ENCODE peak calls at places on chromosomes 12 and 14, in ten cellular contexts. One of them, this sample, is unnamed.

GRCh38 chr14:46325777-46326176 is 325.8 kb downstream of the RPL10L start:
- DNase-seq in bronchial epithelial cell: no peak
- DNase-seq in neural progenitor cell: no peak
- DNase-seq in lower leg skin: no peak
- DNase-seq in HCT116: no peak
- DNase-seq in WTC11: no peak
- DNase-seq in foreskin fibroblast: no peak
- DNase-seq in neural crest cell: no peak
- DNase-seq in IMR-90: no peak
- DNase-seq in fibroblast of lung: no peak
- DNase-seq in this sample: no peak

GRCh38 chr12:93315907-93316622 is 61.7 kb upstream of the NUDT4 start:
- DNase-seq in IMR-90: peak
- DNase-seq in neural crest cell: no peak
- DNase-seq in bronchial epithelial cell: no peak
- DNase-seq in lower leg skin: no peak
- DNase-seq in foreskin fibroblast: no peak
- DNase-seq in neural progenitor cell: no peak
- DNase-seq in HCT116: no peak
- DNase-seq in fibroblast of lung: peak
- DNase-seq in WTC11: no peak
- DNase-seq in this sample: no peak

GRCh38 chr14:106500571-106500970 is 974.2 kb downstream of the TMEM121 start:
- DNase-seq in IMR-90: no peak
- DNase-seq in neural progenitor cell: no peak
- DNase-seq in foreskin fibroblast: no peak
- DNase-seq in HCT116: no peak
- DNase-seq in bronchial epithelial cell: no peak
- DNase-seq in fibroblast of lung: no peak
- DNase-seq in neural crest cell: no peak
- DNase-seq in WTC11: no peak
- DNase-seq in lower leg skin: no peak
- DNase-seq in this sample: no peak

GRCh38 chr12:40446385-40446784 is 221.6 kb downstream of the LRRK2 start:
- DNase-seq in IMR-90: peak
- DNase-seq in fibroblast of lung: no peak
- DNase-seq in lower leg skin: no peak
- DNase-seq in bronchial epithelial cell: peak
- DNase-seq in neural crest cell: no peak
- DNase-seq in WTC11: no peak
- DNase-seq in foreskin fibroblast: peak
- DNase-seq in HCT116: peak
- DNase-seq in neural progenitor cell: peak
- DNase-seq in this sample: no peak

GRCh38 chr14:20388159-20388558 is 25.1 kb downstream of the TEP1 start:
- DNase-seq in neural crest cell: no peak
- DNase-seq in neural progenitor cell: peak
- DNase-seq in bronchial epithelial cell: no peak
- DNase-seq in lower leg skin: no peak
- DNase-seq in foreskin fibroblast: no peak
- DNase-seq in IMR-90: no peak
- DNase-seq in HCT116: no peak
- DNase-seq in fibroblast of lung: no peak
- DNase-seq in WTC11: no peak
- DNase-seq in this sample: no peak

GRCh38 chr12:67137256-67137655 is 131.9 kb upstream of the CAND1 start:
- DNase-seq in neural progenitor cell: no peak
- DNase-seq in bronchial epithelial cell: peak
- DNase-seq in WTC11: no peak
- DNase-seq in fibroblast of lung: peak
- DNase-seq in lower leg skin: no peak
- DNase-seq in IMR-90: no peak
- DNase-seq in foreskin fibroblast: no peak
- DNase-seq in HCT116: no peak
- DNase-seq in neural crest cell: no peak
- DNase-seq in this sample: no peak

GRCh38 chr14:87067597-87067996 is 925.4 kb downstream of the GALC start:
- DNase-seq in WTC11: no peak
- DNase-seq in HCT116: no peak
- DNase-seq in bronchial epithelial cell: no peak
- DNase-seq in IMR-90: no peak
- DNase-seq in neural progenitor cell: no peak
- DNase-seq in neural crest cell: no peak
- DNase-seq in fibroblast of lung: no peak
- DNase-seq in foreskin fibroblast: no peak
- DNase-seq in lower leg skin: no peak
- DNase-seq in this sample: no peak

GRCh38 chr12:119988788-119989618 is at the start of gene BICDL1:
- DNase-seq in neural progenitor cell: peak
- DNase-seq in HCT116: peak
- DNase-seq in neural crest cell: peak
- DNase-seq in WTC11: peak
- DNase-seq in foreskin fibroblast: peak
- DNase-seq in lower leg skin: peak
- DNase-seq in IMR-90: peak
- DNase-seq in bronchial epithelial cell: peak
- DNase-seq in fibroblast of lung: peak
- DNase-seq in this sample: peak

GRCh38 chr14:94011795-94012194 is 14.3 kb upstream of the OTUB2 start:
- DNase-seq in foreskin fibroblast: no peak
- DNase-seq in IMR-90: no peak
- DNase-seq in lower leg skin: no peak
- DNase-seq in HCT116: no peak
- DNase-seq in fibroblast of lung: peak
- DNase-seq in neural crest cell: no peak
- DNase-seq in WTC11: no peak
- DNase-seq in bronchial epithelial cell: no peak
- DNase-seq in neural progenitor cell: no peak
- DNase-seq in this sample: no peak

GRCh38 chr14:94014375-94014774 is 11.8 kb upstream of the OTUB2 start:
- DNase-seq in neural crest cell: no peak
- DNase-seq in bronchial epithelial cell: no peak
- DNase-seq in foreskin fibroblast: no peak
- DNase-seq in WTC11: no peak
- DNase-seq in neural progenitor cell: no peak
- DNase-seq in fibroblast of lung: no peak
- DNase-seq in lower leg skin: no peak
- DNase-seq in IMR-90: no peak
- DNase-seq in HCT116: no peak
- DNase-seq in this sample: no peak

GRCh38 chr14:94018308-94018707 is 7.8 kb upstream of the OTUB2 start:
- DNase-seq in neural crest cell: no peak
- DNase-seq in foreskin fibroblast: no peak
- DNase-seq in bronchial epithelial cell: no peak
- DNase-seq in HCT116: no peak
- DNase-seq in WTC11: no peak
- DNase-seq in IMR-90: no peak
- DNase-seq in lower leg skin: no peak
- DNase-seq in neural progenitor cell: no peak
- DNase-seq in fibroblast of lung: no peak
- DNase-seq in this sample: no peak

GRCh38 chr14:94016446-94016976 is 9.6 kb upstream of the OTUB2 start:
- DNase-seq in bronchial epithelial cell: no peak
- DNase-seq in neural crest cell: no peak
- DNase-seq in lower leg skin: no peak
- DNase-seq in fibroblast of lung: no peak
- DNase-seq in HCT116: no peak
- DNase-seq in IMR-90: no peak
- DNase-seq in foreskin fibroblast: no peak
- DNase-seq in neural progenitor cell: no peak
- DNase-seq in WTC11: no peak
- DNase-seq in this sample: no peak

GRCh38 chr14:94015223-94015622 is 10.9 kb upstream of the OTUB2 start:
- DNase-seq in neural crest cell: no peak
- DNase-seq in HCT116: no peak
- DNase-seq in lower leg skin: no peak
- DNase-seq in WTC11: no peak
- DNase-seq in IMR-90: no peak
- DNase-seq in bronchial epithelial cell: no peak
- DNase-seq in foreskin fibroblast: no peak
- DNase-seq in neural progenitor cell: no peak
- DNase-seq in fibroblast of lung: no peak
- DNase-seq in this sample: no peak
- TF ChIP-seq CTCF in neural crest cell: no peak
- TF ChIP-seq CTCF in HCT116: peak
- TF ChIP-seq CTCF in lower leg skin: no peak
- TF ChIP-seq CTCF in WTC11: no peak
- TF ChIP-seq CTCF in IMR-90: no peak
- TF ChIP-seq CTCF in bronchial epithelial cell: no peak
- TF ChIP-seq CTCF in foreskin fibroblast: no peak
- TF ChIP-seq CTCF in neural progenitor cell: no peak
- TF ChIP-seq CTCF in fibroblast of lung: no peak
- TF ChIP-seq CTCF in this sample: no peak

GRCh38 chr12:79514730-79515525 is 175.8 kb downstream of the PAWR start:
- DNase-seq in fibroblast of lung: no peak
- DNase-seq in neural progenitor cell: no peak
- DNase-seq in IMR-90: peak
- DNase-seq in neural crest cell: no peak
- DNase-seq in bronchial epithelial cell: no peak
- DNase-seq in WTC11: no peak
- DNase-seq in HCT116: no peak
- DNase-seq in foreskin fibroblast: peak
- DNase-seq in lower leg skin: no peak
- DNase-seq in this sample: no peak

GRCh38 chr12:79515526-79515935 is 175.2 kb downstream of the PAWR start:
- DNase-seq in fibroblast of lung: peak
- DNase-seq in neural progenitor cell: no peak
- DNase-seq in bronchial epithelial cell: no peak
- DNase-seq in HCT116: no peak
- DNase-seq in foreskin fibroblast: no peak
- DNase-seq in WTC11: no peak
- DNase-seq in IMR-90: no peak
- DNase-seq in lower leg skin: no peak
- DNase-seq in neural crest cell: no peak
- DNase-seq in this sample: no peak

GRCh38 chr12:79517363-79517762 is 173.4 kb downstream of the PAWR start:
- DNase-seq in IMR-90: no peak
- DNase-seq in bronchial epithelial cell: no peak
- DNase-seq in foreskin fibroblast: no peak
- DNase-seq in WTC11: no peak
- DNase-seq in neural progenitor cell: no peak
- DNase-seq in fibroblast of lung: no peak
- DNase-seq in neural crest cell: no peak
- DNase-seq in lower leg skin: no peak
- DNase-seq in HCT116: no peak
- DNase-seq in this sample: no peak

GRCh38 chr12:79508622-79509021 is 182.1 kb downstream of the PAWR start:
- DNase-seq in WTC11: no peak
- DNase-seq in fibroblast of lung: no peak
- DNase-seq in bronchial epithelial cell: no peak
- DNase-seq in IMR-90: no peak
- DNase-seq in HCT116: no peak
- DNase-seq in foreskin fibroblast: no peak
- DNase-seq in neural progenitor cell: no peak
- DNase-seq in neural crest cell: no peak
- DNase-seq in lower leg skin: no peak
- DNase-seq in this sample: no peak

DNA sequence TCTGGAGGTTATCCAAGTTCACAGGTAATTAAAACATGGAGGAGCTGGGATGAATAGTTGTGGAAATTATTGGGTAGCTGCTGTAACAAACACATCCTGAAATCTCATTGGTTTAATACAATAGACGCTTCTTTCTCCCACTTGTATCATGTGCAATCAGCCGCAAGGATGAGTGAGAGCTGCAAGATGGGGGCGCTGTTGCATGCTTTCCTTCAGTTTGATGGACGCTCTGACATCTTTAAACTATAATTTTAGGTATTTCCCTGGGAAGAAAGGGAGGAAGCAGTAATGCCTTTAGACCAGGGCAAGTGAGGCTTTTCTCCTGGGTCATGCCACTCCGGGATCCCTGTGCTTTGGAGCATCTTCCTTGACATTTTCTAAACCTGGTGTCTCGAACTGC is 178.7 kb downstream of the PAWR start:
- DNase-seq in HCT116: no peak
- DNase-seq in lower leg skin: no peak
- DNase-seq in bronchial epithelial cell: no peak
- DNase-seq in fibroblast of lung: no peak
- DNase-seq in foreskin fibroblast: no peak
- DNase-seq in IMR-90: no peak
- DNase-seq in neural progenitor cell: peak
- DNase-seq in neural crest cell: no peak
- DNase-seq in WTC11: peak
- DNase-seq in this sample: no peak
- TF ChIP-seq CTCF in HCT116: peak
- TF ChIP-seq CTCF in lower leg skin: no peak
- TF ChIP-seq CTCF in bronchial epithelial cell: no peak
- TF ChIP-seq CTCF in fibroblast of lung: no peak
- TF ChIP-seq CTCF in foreskin fibroblast: no peak
- TF ChIP-seq CTCF in IMR-90: peak
- TF ChIP-seq CTCF in neural progenitor cell: peak
- TF ChIP-seq CTCF in neural crest cell: peak
- TF ChIP-seq CTCF in WTC11: peak
- TF ChIP-seq CTCF in this sample: no peak

GRCh38 chr14:96091149-96091693 is 52.1 kb downstream of the C14orf132 start:
- DNase-seq in WTC11: no peak
- DNase-seq in neural progenitor cell: no peak
- DNase-seq in lower leg skin: no peak
- DNase-seq in fibroblast of lung: no peak
- DNase-seq in HCT116: no peak
- DNase-seq in neural crest cell: no peak
- DNase-seq in bronchial epithelial cell: no peak
- DNase-seq in foreskin fibroblast: no peak
- DNase-seq in IMR-90: no peak
- DNase-seq in this sample: no peak

GRCh38 chr14:96088911-96089310 is 49.7 kb downstream of the C14orf132 start:
- DNase-seq in IMR-90: no peak
- DNase-seq in lower leg skin: no peak
- DNase-seq in fibroblast of lung: no peak
- DNase-seq in HCT116: no peak
- DNase-seq in neural crest cell: no peak
- DNase-seq in bronchial epithelial cell: no peak
- DNase-seq in WTC11: no peak
- DNase-seq in neural progenitor cell: no peak
- DNase-seq in foreskin fibroblast: no peak
- DNase-seq in this sample: no peak

GRCh38 chr14:96089401-96089800 is 50.2 kb downstream of the C14orf132 start:
- DNase-seq in lower leg skin: no peak
- DNase-seq in fibroblast of lung: no peak
- DNase-seq in bronchial epithelial cell: no peak
- DNase-seq in neural progenitor cell: no peak
- DNase-seq in neural crest cell: no peak
- DNase-seq in foreskin fibroblast: no peak
- DNase-seq in IMR-90: no peak
- DNase-seq in HCT116: no peak
- DNase-seq in WTC11: no peak
- DNase-seq in this sample: no peak

GRCh38 chr14:96091941-96092411 is 52.8 kb downstream of the C14orf132 start:
- DNase-seq in neural crest cell: no peak
- DNase-seq in IMR-90: no peak
- DNase-seq in fibroblast of lung: peak
- DNase-seq in foreskin fibroblast: no peak
- DNase-seq in WTC11: no peak
- DNase-seq in bronchial epithelial cell: no peak
- DNase-seq in lower leg skin: no peak
- DNase-seq in HCT116: no peak
- DNase-seq in neural progenitor cell: no peak
- DNase-seq in this sample: no peak

GRCh38 chr14:96090441-96091148 is 51.4 kb downstream of the C14orf132 start:
- DNase-seq in fibroblast of lung: peak
- DNase-seq in WTC11: no peak
- DNase-seq in neural crest cell: no peak
- DNase-seq in HCT116: no peak
- DNase-seq in neural progenitor cell: no peak
- DNase-seq in foreskin fibroblast: no peak
- DNase-seq in IMR-90: peak
- DNase-seq in lower leg skin: no peak
- DNase-seq in bronchial epithelial cell: no peak
- DNase-seq in this sample: no peak
- TF ChIP-seq CTCF in fibroblast of lung: peak
- TF ChIP-seq CTCF in WTC11: no peak
- TF ChIP-seq CTCF in neural crest cell: no peak
- TF ChIP-seq CTCF in HCT116: no peak
- TF ChIP-seq CTCF in neural progenitor cell: no peak
- TF ChIP-seq CTCF in foreskin fibroblast: no peak
- TF ChIP-seq CTCF in IMR-90: no peak
- TF ChIP-seq CTCF in lower leg skin: no peak
- TF ChIP-seq CTCF in bronchial epithelial cell: no peak
- TF ChIP-seq CTCF in this sample: no peak

GRCh38 chr14:104293851-104294627 is 155.7 kb downstream of the KIF26A start:
- DNase-seq in neural crest cell: no peak
- DNase-seq in lower leg skin: no peak
- DNase-seq in foreskin fibroblast: no peak
- DNase-seq in bronchial epithelial cell: no peak
- DNase-seq in WTC11: peak
- DNase-seq in HCT116: no peak
- DNase-seq in fibroblast of lung: no peak
- DNase-seq in neural progenitor cell: peak
- DNase-seq in IMR-90: no peak
- DNase-seq in this sample: no peak
- TF ChIP-seq CTCF in neural crest cell: peak
- TF ChIP-seq CTCF in lower leg skin: no peak
- TF ChIP-seq CTCF in foreskin fibroblast: no peak
- TF ChIP-seq CTCF in bronchial epithelial cell: no peak
- TF ChIP-seq CTCF in WTC11: no peak
- TF ChIP-seq CTCF in HCT116: peak
- TF ChIP-seq CTCF in fibroblast of lung: no peak
- TF ChIP-seq CTCF in neural progenitor cell: peak
- TF ChIP-seq CTCF in IMR-90: no peak
- TF ChIP-seq CTCF in this sample: no peak

This sample was measured in activated CD8-positive, alpha-beta T cell treated with anti-CD3 and anti-CD28 coated beads for 36 hours.